ENCODE peak calls at places on chromosome 9, in five cellular contexts. J, B, F, I and Z are unnamed samples.

GRCh38 chr9:111634860-111635259 is 3.7 kb downstream of the DNAJC25 start:
- DNase-seq in F (no peak), J (no peak), I (no peak), B (no peak), Z (no peak)

GRCh38 chr9:112046181-112046580 is 128.9 kb downstream of the SUSD1 start:
- DNase-seq in J (no peak), I (no peak), F (no peak), B (no peak), Z (no peak)

GRCh38 chr9:71602652-71603051 is 165.7 kb downstream of the CEMIP2 start:
- DNase-seq in I (no peak), B (no peak), F (no peak), J (no peak), Z (no peak)

GRCh38 chr9:104923289-104923688 is 4.7 kb downstream of the ABCA1 start:
- DNase-seq in I (no peak), J (no peak), F (no peak), B (no peak), Z (no peak)

GRCh38 chr9:76987594-76988200 is 31.8 kb upstream of the FOXB2 start:
- DNase-seq in J (no peak), B (no peak), F (peak; percentile 19), I (peak; percentile 42), Z (no peak)

GRCh38 chr9:17742065-17742464 is 163.2 kb downstream of the SH3GL2 start:
- DNase-seq in I (no peak), J (no peak), B (no peak), F (no peak), Z (no peak)

GRCh38 chr9:115694014-115694413 is 459.6 kb upstream of the PAPPA start:
- DNase-seq in J (no peak), I (peak; percentile 64), F (peak; percentile 13), B (no peak), Z (no peak)

GRCh38 chr9:82513242-82513750 is 524.7 kb downstream of the SPATA31D1 start:
- DNase-seq in F (no peak), B (no peak), I (no peak), J (no peak), Z (no peak)

GRCh38 chr9:89226076-89226475 is 47.5 kb upstream of the SHC3 start:
- DNase-seq in I (peak; percentile 43), F (no peak), B (no peak), J (no peak), Z (no peak)

GRCh38 chr9:108784998-108785397 is 70.8 kb downstream of the ACTL7B start:
- DNase-seq in I (no peak), F (peak; percentile 48), J (peak; percentile 57), B (no peak), Z (no peak)

GRCh38 chr9:85723220-85723619 is 18.5 kb downstream of the AGTPBP1 start:
- DNase-seq in B (peak; percentile 35), J (no peak), I (peak; percentile 45), F (no peak), Z (peak; percentile 39)

GRCh38 chr9:93112864-93113389 is 16.9 kb downstream of the CARD19 start:
- DNase-seq in J (no peak), I (no peak), B (no peak), F (peak; percentile 1), Z (peak; percentile 66)

GRCh38 chr9:131107760-131108159 is 11.4 kb downstream of the AIF1L start:
- DNase-seq in I (no peak), F (no peak), J (no peak), B (no peak), Z (no peak)

GRCh38 chr9:76452839-76453238 is 6.1 kb upstream of the GCNT1 start:
- DNase-seq in F (no peak), I (no peak), J (no peak), B (no peak), Z (no peak)

GRCh38 chr9:83670381-83670780 is 37.4 kb downstream of the UBQLN1 start:
- DNase-seq in B (no peak), J (no peak), I (no peak), F (no peak), Z (no peak)

GRCh38 chr9:83680233-83680632 is 27.5 kb downstream of the UBQLN1 start:
- DNase-seq in B (no peak), F (no peak), J (no peak), I (no peak), Z (no peak)

GRCh38 chr9:83677596-83677995 is 30.2 kb downstream of the UBQLN1 start:
- DNase-seq in I (no peak), B (no peak), F (no peak), J (no peak), Z (no peak)

DNA sequence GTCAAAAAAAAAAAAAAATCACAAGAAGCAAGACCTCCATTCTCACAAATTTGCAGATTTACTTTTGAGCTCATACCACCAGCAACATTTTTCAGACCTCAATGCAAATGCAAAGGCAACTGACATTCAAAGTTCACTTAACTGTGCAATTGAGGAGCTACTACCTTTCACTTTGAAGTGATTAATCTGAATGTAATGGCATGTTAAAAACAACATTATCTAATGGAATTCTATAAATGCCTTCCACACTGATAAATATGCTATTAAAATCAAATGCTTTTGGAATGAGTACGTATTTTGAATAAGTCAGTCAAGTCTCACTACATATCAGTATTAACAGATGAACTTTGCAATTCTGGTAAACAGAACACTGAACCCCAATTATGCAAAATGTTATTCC is 32.3 kb downstream of the UBQLN1 start:
- DNase-seq in J (no peak), F (no peak), I (no peak), B (no peak), Z (no peak)
- H3K4me1 ChIP-seq in J (no peaks in the 10 kb centered on the region), F (no peaks in the 10 kb centered on the region), I (no peaks in the 10 kb centered on the region), B (no peaks in the 10 kb centered on the region), Z (no peaks in the 10 kb centered on the region)

GRCh38 chr9:83919111-83919510 is 2.1 kb downstream of the KIF27 start:
- DNase-seq in J (no peak), B (no peak), F (no peak), I (no peak), Z (no peak)
- TF ChIP-seq CTCF in J (no peak), B (no peak), F (no peak), I (no peak), Z (no peak)

GRCh38 chr9:79812099-79812498 is 240.3 kb downstream of the TLE4 start:
- DNase-seq in F (no peak), B (no peak), I (no peak), J (no peak), Z (no peak)

GRCh38 chr9:79812507-79813261 is 240.9 kb downstream of the TLE4 start:
- DNase-seq in J (no peak), B (no peak), I (no peak), F (no peak), Z (no peak)

GRCh38 chr9:79813262-79813646 is 241.5 kb downstream of the TLE4 start:
- DNase-seq in F (no peak), J (no peak), I (no peak), B (no peak), Z (no peak)

DNA sequence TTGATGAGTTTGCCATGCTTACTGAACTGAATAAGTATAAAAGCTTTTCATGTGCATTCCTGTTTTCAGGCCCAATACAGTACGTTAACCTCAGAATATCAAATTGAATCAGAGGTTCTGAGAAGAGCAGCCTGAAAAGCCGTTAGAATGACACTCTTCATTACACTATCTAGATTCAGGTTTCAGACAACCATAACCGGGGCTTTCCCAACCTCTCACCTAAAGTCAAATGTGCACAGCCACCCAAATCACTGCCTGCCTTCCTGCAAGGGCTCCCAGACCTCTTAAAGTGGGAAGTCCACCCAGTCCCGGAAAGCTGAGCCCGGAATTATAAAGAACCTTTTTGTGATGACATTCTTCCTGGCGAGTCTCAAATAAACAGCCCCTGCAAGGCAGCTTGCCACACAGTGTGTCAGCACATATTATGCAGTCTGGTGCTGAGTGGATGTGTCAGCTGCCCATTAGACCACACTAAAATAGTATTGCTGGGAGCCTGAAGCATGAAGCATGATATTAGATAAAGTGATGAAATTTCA is 245.8 kb downstream of the TLE4 start:
- DNase-seq in I (no peak), J (peak; percentile 19), F (no peak), B (no peak), Z (no peak)
- H3K4me1 ChIP-seq in I (no peaks in the 10 kb centered on the region), J (no peaks in the 10 kb centered on the region), F (no peaks in the 10 kb centered on the region), B (no peaks in the 10 kb centered on the region), Z (no peaks in the 10 kb centered on the region)

GRCh38 chr9:13033959-13034695 is 245.4 kb downstream of the MPDZ start:
- DNase-seq in B (no peak), I (peak; percentile 85), J (peak; percentile 67), F (peak; percentile 59), Z (peak; percentile 73)
- TF ChIP-seq CTCF in B (no peak), I (peak; percentile 70), J (peak; percentile 74), F (peak; percentile 79), Z (peak; percentile 58)

GRCh38 chr9:134370638-134371037 is 44.4 kb downstream of the RXRA start:
- DNase-seq in J (no peak), I (no peak), F (no peak), B (no peak), Z (no peak)

GRCh38 chr9:134368571-134368970 is 42.3 kb downstream of the RXRA start:
- DNase-seq in J (no peak), I (no peak), B (no peak), F (no peak), Z (no peak)

GRCh38 chr9:134367796-134368490 is 41.7 kb downstream of the RXRA start:
- DNase-seq in J (no peak), F (peak; percentile 63), I (peak; percentile 59), B (no peak), Z (no peak)

GRCh38 chr9:134370213-134370492 is 43.9 kb downstream of the RXRA start:
- DNase-seq in F (no peak), I (no peak), J (no peak), B (no peak), Z (no peak)

GRCh38 chr9:134369416-134370212 is 43.4 kb downstream of the RXRA start:
- DNase-seq in I (no peak), B (no peak), F (no peak), J (no peak), Z (no peak)
- H3K4me1 ChIP-seq in I (peaks cover 53% of the 10 kb centered on the region), B (no peaks in the 10 kb centered on the region), F (peaks cover 68% of the 10 kb centered on the region), J (peaks cover 93% of the 10 kb centered on the region), Z (peaks cover 94% of the 10 kb centered on the region)

GRCh38 chr9:123513554-123513953 is 157.6 kb downstream of the CRB2 start:
- DNase-seq in J (no peak), I (no peak), F (no peak), B (no peak), Z (no peak)
- TF ChIP-seq CTCF in J (no peak), I (no peak), F (no peak), B (no peak), Z (no peak)

GRCh38 chr9:137666505-137666809 is 47.7 kb downstream of the EHMT1 start:
- DNase-seq in I (no peak), B (no peak), F (no peak), J (no peak), Z (no peak)

GRCh38 chr9:137664676-137665075 is 45.9 kb downstream of the EHMT1 start:
- DNase-seq in B (no peak), I (peak; percentile 47), F (no peak), J (no peak), Z (no peak)

GRCh38 chr9:137665697-137666504 is 47.1 kb downstream of the EHMT1 start:
- DNase-seq in F (no peak), I (peak; percentile 57), J (no peak), B (no peak), Z (no peak)

GRCh38 chr9:137665226-137665625 is 46.4 kb downstream of the EHMT1 start:
- DNase-seq in I (no peak), J (no peak), B (no peak), F (no peak), Z (no peak)

DNA sequence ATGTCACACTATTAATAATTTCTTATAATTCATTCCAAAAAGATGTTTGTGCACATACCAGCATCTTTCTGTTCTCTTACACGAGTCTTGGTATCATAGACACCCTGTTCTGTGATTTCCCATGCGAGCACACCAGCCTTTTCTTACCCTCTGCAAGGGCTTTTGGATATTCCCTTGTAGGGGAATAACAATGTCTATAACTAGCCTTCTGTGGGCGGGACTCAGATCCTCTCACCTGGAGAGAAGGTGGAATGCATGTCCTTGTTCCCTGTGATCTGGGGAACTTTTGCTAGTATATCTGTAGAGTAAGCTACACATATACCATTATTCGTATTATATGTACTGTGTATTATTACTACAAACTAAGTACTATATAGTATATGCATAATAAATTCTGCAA is 44.8 kb downstream of the EHMT1 start:
- DNase-seq in B (no peak), J (no peak), F (no peak), I (no peak), Z (no peak)
- H3K4me1 ChIP-seq in B (peaks cover 25% of the 10 kb centered on the region), J (peaks cover 26% of the 10 kb centered on the region), F (peaks cover 33% of the 10 kb centered on the region), I (peaks cover 37% of the 10 kb centered on the region), Z (peaks cover 35% of the 10 kb centered on the region)